ENCODE peak calls at places on chromosomes 12 and 14, in nine cellular contexts. R, U, H, Y, M, P, O, Q and L are unnamed samples.

GRCh38 chr14:59305231-59305630 is 116.8 kb downstream of the DAAM1 start:
- DNase-seq in R (no peak), U (no peak), H (no peak), Y (no peak), M (no peak), P (no peak), O (no peak), Q (no peak), L (no peak)

GRCh38 chr12:11830298-11830937 is 180.9 kb downstream of the ETV6 start:
- DNase-seq in R (no peak), U (no peak), H (no peak), Y (no peak), M (no peak), P (no peak), O (no peak), Q (no peak), L (no peak)

GRCh38 chr14:35752380-35752779 is 56.7 kb downstream of the RALGAPA1 start:
- DNase-seq in R (no peak), U (no peak), H (no peak), Y (no peak), M (no peak), P (no peak), O (no peak), Q (no peak), L (no peak)

GRCh38 chr14:61188936-61189808 is 92.0 kb downstream of the TMEM30B start:
- DNase-seq in R (no peak), U (peak; percentile 59), H (no peak), Y (peak; percentile 63), M (no peak), P (peak; percentile 34), O (peak; percentile 74), Q (peak; percentile 81), L (no peak)

GRCh38 chr14:66701813-66702212 is 193.9 kb downstream of the GPHN start:
- DNase-seq in R (no peak), U (no peak), H (no peak), Y (no peak), M (no peak), P (no peak), O (no peak), Q (no peak), L (no peak)

GRCh38 chr14:78278464-78278863 is 108.3 kb downstream of the NRXN3 start:
- DNase-seq in R (no peak), U (no peak), H (no peak), Y (no peak), M (no peak), P (no peak), O (no peak), Q (no peak), L (no peak)

GRCh38 chr14:89507521-89507920 is 90.5 kb upstream of the FOXN3 start:
- DNase-seq in R (no peak), U (no peak), H (no peak), Y (no peak), M (no peak), P (no peak), O (no peak), Q (peak; percentile 46), L (no peak)

GRCh38 chr12:95553202-95553943 is 2.1 kb upstream of the USP44 start:
- DNase-seq in R (no peak), U (no peak), H (no peak), Y (no peak), M (no peak), P (no peak), O (no peak), Q (no peak), L (no peak)

GRCh38 chr14:76152333-76152681 is 585 bp downstream of the GPATCH2L start:
- DNase-seq in R (peak; percentile 44), U (peak; percentile 58), H (peak; percentile 25), Y (peak; percentile 72), M (peak; percentile 47), P (peak; percentile 66), O (peak; percentile 82), Q (peak; percentile 84), L (peak; percentile 62)

DNA sequence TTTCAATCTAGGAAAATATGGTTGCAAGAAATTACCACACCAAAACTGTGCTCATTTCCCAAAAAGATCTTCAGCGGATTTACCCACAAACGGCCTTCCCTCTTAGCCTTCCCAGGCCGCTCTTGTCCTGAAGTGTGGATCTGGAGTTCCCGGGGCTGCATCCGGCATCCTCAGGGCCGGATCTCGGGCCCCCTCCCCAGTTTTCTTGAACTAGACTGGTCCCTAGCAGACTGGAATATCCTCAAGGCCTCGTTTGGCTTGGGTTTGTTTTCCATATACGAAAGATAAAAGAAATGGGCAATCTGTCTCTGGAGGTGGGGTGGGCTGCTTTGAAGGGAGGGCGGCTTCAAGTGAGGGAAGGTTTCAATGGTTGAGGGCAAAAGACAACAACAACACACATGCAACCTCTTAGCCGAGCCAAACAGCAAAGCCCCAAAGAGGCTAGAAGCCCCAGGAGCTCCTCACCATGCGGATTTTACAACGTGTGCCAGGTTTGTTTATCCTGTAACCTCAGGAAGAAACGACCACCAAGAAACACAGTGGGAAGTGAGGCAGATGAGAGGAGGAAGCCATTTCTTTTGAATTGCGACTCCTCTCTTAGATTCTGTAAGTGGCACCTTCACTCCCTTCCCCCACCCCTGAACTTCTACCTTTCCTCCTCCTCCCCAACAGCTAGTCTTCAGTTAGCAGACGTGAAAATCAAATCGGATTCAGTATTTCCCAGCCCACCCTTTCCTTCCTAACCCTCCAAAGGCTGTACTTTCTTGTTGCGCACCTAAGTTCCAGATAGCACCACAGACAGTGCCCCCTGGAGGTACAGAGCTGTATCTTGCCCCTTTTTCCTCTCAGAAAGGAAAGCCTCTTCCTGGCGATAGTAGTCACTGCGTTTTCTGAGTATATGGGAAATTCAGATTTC is 2.6 kb downstream of the MYF6 start:
- DNase-seq in R (no peak), U (no peak), H (no peak), Y (no peak), M (no peak), P (no peak), O (no peak), Q (peak; percentile 17), L (no peak)
- TF ChIP-seq CTCF in R (no peak), U (no peak), H (no peak), Y (no peak), M (no peak), P (peak; percentile 20), O (no peak), Q (peak; percentile 51), L (peak; percentile 68)

GRCh38 chr14:101293609-101294008 is 267.7 kb upstream of the DIO3 start:
- DNase-seq in R (no peak), U (no peak), H (no peak), Y (no peak), M (no peak), P (no peak), O (no peak), Q (no peak), L (no peak)
- H3K4me3 ChIP-seq in R (no peak overlapping the region), U (no peak overlapping the region), H (no peak overlapping the region), Y (no peak overlapping the region), M (no peak overlapping the region), P (no peak overlapping the region), O (no peak overlapping the region), Q (no peak overlapping the region), L (no peak overlapping the region)

GRCh38 chr12:9796346-9796745 is 30.9 kb upstream of the KLRF1 start:
- DNase-seq in R (no peak), U (no peak), H (no peak), Y (no peak), M (no peak), P (no peak), O (no peak), Q (no peak), L (no peak)

GRCh38 chr12:9795945-9796344 is 31.3 kb upstream of the KLRF1 start:
- DNase-seq in R (no peak), U (no peak), H (no peak), Y (no peak), M (no peak), P (no peak), O (no peak), Q (no peak), L (no peak)

GRCh38 chr12:9798008-9798619 is 29.2 kb upstream of the KLRF1 start:
- DNase-seq in R (no peak), U (no peak), H (no peak), Y (no peak), M (no peak), P (no peak), O (no peak), Q (peak; percentile 74), L (peak; percentile 84)

GRCh38 chr12:9794484-9795063 is 32.7 kb upstream of the KLRF1 start:
- DNase-seq in R (no peak), U (no peak), H (no peak), Y (no peak), M (no peak), P (no peak), O (no peak), Q (no peak), L (no peak)

GRCh38 chr12:9796916-9797315 is 30.4 kb upstream of the KLRF1 start:
- DNase-seq in R (no peak), U (no peak), H (no peak), Y (no peak), M (no peak), P (no peak), O (no peak), Q (no peak), L (no peak)
- TF ChIP-seq CTCF in R (no peak), U (no peak), H (no peak), Y (no peak), M (no peak), P (no peak), O (no peak), Q (no peak), L (no peak)

GRCh38 chr12:6551496-6552139 is 4.2 kb downstream of the IFFO1 start:
- DNase-seq in R (peak; percentile 70), U (no peak), H (peak; percentile 44), Y (no peak), M (no peak), P (no peak), O (peak; percentile 73), Q (peak; percentile 68), L (no peak)
- H3K4me3 ChIP-seq in R (no peak overlapping the region), U (no peak overlapping the region), H (peak overlapping the region; percentile 89), Y (peak overlapping the region; percentile 25), M (peak overlapping the region; percentile 93), P (peak overlapping the region; percentile 24), O (peak overlapping the region; percentile 95), Q (no peak overlapping the region), L (no peak overlapping the region)

DNA sequence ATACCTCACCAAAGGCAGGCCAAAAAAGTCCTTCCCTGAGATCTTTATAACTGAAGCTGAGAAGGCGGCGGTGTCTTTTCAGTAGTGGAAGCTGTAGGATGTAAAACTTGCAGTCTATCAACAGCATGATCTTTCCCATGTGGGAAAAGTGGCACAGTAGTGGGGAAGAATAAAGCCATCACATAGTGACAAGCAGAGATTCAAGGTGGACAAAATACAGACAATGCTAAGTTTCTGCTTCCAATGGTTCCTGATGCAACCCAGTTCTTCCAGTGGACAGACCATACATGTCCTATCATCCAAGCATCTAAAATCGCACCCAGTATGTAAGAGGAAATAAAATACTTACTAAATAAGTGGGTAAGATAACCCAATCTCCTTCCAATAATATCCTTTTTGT is 4.1 kb downstream of the RPS6KA5 start:
- DNase-seq in R (no peak), U (no peak), H (no peak), Y (no peak), M (no peak), P (no peak), O (no peak), Q (no peak), L (no peak)
- TF ChIP-seq CTCF in R (no peak), U (no peak), H (no peak), Y (no peak), M (no peak), P (no peak), O (no peak), Q (no peak), L (no peak)